ENCODE peak calls at places on chromosomes 6 and 20, in ten cellular contexts. C is SK-N-SH, L is tibial artery, X is neural progenitor cell, S is lower lobe of right lung, B is GM23338, P is astrocyte, U is ascending aorta, R is stomach, H is colonic mucosa. W is an unnamed sample.

GRCh38 chr20:23928788-23929187 is 49.2 kb upstream of the CST5 start:
- DNase-seq in S (no peak), R (no peak), H (no peak), C (no peak), X (no peak), L (no peak), U (no peak), P (no peak), B (peak), W (no peak)

GRCh38 chr6:116444092-116444491 is 17.1 kb upstream of the CALHM6 start:
- DNase-seq in B (peak), U (no peak), C (peak), S (no peak), R (no peak), P (no peak), L (no peak), X (peak), H (no peak), W (no peak)

GRCh38 chr6:32973144-32973854 is 4.9 kb downstream of the BRD2 start:
- DNase-seq in R (peak), U (no peak), H (peak), C (no peak), S (no peak), B (peak), L (no peak), X (peak), P (no peak), W (peak)

GRCh38 chr6:20334334-20334733 is 67.3 kb upstream of the E2F3 start:
- DNase-seq in S (no peak), P (no peak), H (no peak), C (no peak), X (no peak), R (no peak), U (no peak), B (peak), L (no peak), W (no peak)

GRCh38 chr20:49768204-49769124 is 44.2 kb upstream of the SLC9A8 start:
- DNase-seq in U (no peak), H (peak), L (peak), C (no peak), X (peak), R (peak), P (peak), S (peak), B (peak), W (no peak)

GRCh38 chr6:28105286-28105685 is 19.1 kb upstream of the ZSCAN16 start:
- DNase-seq in S (no peak), P (peak), C (peak), B (peak), X (no peak), H (no peak), U (no peak), L (no peak), R (no peak), W (peak)

GRCh38 chr6:170260686-170261085 is 30.2 kb downstream of the DLL1 start:
- DNase-seq in R (no peak), X (no peak), S (no peak), C (no peak), H (no peak), L (no peak), P (no peak), B (no peak), U (no peak), W (no peak)

GRCh38 chr6:11392778-11393507 is 144.6 kb upstream of the TMEM170B start:
- DNase-seq in X (no peak), B (no peak), P (no peak), H (peak), S (peak), R (peak), L (no peak), C (peak), U (no peak), W (no peak)

GRCh38 chr6:170129691-170130171 is 161.1 kb downstream of the DLL1 start:
- DNase-seq in B (no peak), C (peak), S (peak), R (peak), L (peak), H (peak), U (no peak), P (no peak), X (no peak), W (no peak)

GRCh38 chr20:59151820-59152219 is 11.8 kb upstream of the ZNF831 start:
- DNase-seq in P (no peak), H (no peak), L (no peak), B (no peak), X (no peak), U (no peak), C (no peak), R (no peak), S (no peak), W (no peak)

GRCh38 chr20:59152559-59153354 is 10.9 kb upstream of the ZNF831 start:
- DNase-seq in P (no peak), C (no peak), X (no peak), S (peak), R (no peak), U (no peak), H (no peak), B (no peak), L (no peak), W (no peak)

GRCh38 chr20:59154317-59155013 is 9.2 kb upstream of the ZNF831 start:
- DNase-seq in L (no peak), U (no peak), X (no peak), B (no peak), C (no peak), S (no peak), H (no peak), R (no peak), P (no peak), W (no peak)

GRCh38 chr20:59153355-59153681 is 10.3 kb upstream of the ZNF831 start:
- DNase-seq in L (peak), R (no peak), S (peak), H (no peak), P (no peak), U (no peak), B (no peak), X (no peak), C (no peak), W (no peak)

GRCh38 chr20:59153832-59154231 is 9.8 kb upstream of the ZNF831 start:
- DNase-seq in L (no peak), X (no peak), B (no peak), R (no peak), U (no peak), P (no peak), H (no peak), C (no peak), S (no peak), W (no peak)
- TF ChIP-seq CTCF in L (no peak), X (no peak), B (no peak), R (no peak), U (no peak), P (no peak), H (no peak), C (no peak), S (no peak), W (no peak)

DNA sequence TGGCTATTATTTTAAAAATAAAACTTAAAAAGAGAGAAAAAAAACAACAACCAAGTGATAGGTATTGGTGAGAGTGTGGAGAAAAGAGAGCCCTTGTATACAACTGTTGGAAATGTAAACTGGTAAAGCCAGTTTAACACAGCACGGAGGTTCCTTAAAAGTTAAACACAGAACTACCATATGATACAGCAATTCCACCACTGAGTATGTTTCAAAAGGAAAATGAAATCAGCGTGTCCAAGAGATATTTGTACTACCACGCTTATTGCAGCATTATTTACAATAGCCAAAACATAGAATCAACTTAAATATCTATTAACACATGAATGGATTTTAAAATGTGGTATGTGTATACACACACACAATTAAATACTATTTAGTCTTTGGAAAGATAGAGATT is 1.1 kb downstream of the PTCHD4 start:
- DNase-seq in C (no peak), H (no peak), P (peak), R (no peak), U (no peak), B (no peak), S (no peak), X (no peak), L (no peak), W (no peak)
- H3K4me3 ChIP-seq in C (peak), H (no peak), P (peak), R (no peak), U (no peak), B (peak), S (peak), X (peak), L (peak), W (peak)

DNA sequence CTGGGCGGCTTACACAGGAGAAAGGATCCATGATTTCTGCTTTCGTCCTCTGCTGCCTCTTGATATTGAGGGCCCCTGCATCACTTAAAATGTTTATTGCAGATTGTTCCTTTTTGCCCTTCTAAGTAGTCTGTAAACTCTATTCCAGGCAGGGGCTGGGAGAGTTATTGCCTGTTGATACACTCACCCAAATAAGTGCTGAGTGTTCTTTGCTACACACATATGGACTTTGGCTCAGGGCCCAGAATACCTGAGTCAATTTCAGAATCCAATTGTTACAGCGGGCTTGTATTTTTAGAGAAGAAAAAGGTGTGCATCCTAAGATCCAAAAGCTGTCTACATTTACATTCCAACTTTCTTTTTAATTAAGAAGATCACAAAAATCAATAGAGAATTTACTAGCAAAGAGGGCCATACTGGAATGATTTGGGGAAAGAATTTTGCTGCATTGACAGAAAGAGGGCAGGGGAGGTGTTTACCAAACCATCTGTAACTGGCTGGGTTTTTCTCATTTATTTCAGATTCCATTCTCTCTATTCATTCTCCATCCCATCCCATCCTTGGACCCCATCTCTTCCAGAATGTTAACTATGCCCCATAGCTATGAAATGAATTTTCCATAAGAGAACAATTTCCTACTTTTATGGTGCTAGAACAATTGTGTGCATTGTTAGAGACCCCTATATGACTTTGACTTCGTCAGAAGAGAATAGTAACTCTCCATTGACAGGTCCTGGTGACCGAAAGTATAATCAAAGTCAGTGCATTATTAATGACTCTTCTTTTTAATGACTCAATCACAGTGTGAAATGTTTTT is 959.9 kb upstream of the FLRT3 start:
- DNase-seq in L (no peak), U (no peak), S (no peak), C (no peak), B (no peak), X (no peak), P (no peak), R (peak), H (no peak), W (no peak)
- H3K27ac ChIP-seq in L (no peak), U (no peak), S (no peak), C (no peak), B (no peak), X (no peak), P (no peak), R (no peak), H (no peak), W (no peak)

DNA sequence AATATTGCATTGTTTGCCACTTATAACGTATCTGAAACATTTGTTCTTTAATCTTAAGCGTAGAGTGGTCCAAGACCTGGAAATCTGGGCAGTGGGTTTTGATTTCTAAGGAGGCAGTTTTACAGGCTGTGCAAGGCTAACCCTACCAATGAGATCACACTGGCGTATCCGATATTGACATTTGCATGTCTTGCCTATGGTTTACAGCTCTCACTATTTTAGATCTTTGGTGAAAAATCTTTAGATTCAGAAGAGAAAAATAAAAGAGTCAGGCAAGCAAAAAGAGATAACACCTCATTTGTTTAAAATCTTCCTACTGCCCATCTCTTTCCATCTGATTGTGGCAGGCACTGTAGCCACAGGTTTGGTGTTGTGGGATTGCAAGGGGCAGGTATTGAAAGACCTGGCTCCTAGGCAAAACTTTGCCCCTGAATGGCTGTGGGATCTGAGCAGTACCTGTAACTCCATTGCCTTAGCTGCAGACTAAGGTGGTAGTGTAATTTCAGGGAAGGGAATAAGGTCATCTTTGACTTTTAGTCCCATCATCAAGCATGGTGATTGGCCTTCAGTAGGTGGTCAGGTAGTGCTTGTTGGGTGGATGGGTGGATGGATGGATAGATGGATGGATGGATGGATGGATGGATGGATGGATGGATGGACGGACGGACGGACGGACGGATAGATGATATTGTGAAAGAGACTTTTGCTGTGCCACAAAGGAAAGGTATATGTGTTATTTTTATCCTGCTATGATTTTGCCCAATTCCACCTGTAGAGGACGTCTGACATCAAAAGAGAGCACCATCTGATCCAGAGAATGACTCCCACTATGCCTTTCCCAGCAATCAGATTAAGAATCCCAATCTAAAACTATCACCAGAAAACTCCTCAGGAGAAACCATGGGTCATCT is 1.9 kb downstream of the TNFAIP3 start:
- DNase-seq in B (no peak), P (no peak), U (no peak), C (no peak), S (no peak), R (no peak), L (no peak), H (no peak), X (no peak), W (no peak)
- TF ChIP-seq CTCF in B (peak), P (no peak), U (no peak), C (no peak), S (no peak), R (no peak), L (no peak), H (no peak), X (no peak), W (no peak)

DNA sequence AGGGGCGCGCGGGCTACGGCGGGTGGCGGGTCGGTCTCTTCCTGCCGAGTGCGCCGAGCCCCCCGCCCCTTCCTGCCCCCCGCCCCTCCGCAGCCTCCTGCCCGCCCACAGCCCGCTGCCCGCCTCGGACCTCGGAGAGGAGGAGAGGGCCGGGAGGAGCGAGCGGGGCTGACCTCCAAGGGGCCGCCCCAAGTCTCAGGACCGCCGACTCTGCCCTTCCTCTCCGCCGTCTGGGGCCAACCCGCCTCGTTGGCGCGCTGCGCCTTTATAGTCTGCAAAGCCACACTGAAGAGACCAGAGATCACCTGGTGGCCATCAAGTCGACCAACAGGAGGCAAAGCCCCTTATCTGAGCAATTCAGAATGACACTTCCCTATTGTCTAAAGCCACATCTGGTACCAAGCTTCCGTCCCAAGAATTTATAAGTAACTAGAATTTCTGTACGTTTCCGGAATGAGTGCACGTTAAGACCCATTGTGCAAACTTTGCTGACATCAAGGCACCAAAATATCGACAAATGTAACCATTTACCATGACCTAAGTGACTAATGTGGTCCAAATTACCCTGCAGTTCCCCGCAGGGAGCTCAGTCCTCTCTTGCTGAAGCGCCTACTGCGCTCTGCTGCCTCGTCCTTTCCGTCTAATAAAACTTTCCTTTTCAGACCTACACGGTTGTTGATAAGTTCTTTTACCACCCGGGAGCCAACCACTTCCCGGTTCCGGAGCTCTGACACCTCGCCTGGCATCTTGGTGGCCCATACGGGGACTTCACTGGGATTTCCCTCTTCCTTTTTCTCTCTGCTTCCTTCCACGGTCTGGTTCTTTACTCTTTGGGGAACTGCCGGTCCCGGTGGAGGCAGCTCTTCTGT is at the start of gene CPXM1:
- DNase-seq in X (peak), R (no peak), S (no peak), P (no peak), B (peak), U (no peak), H (no peak), L (no peak), C (peak), W (peak)
- H3K4me3 ChIP-seq in X (peak), R (peak), S (peak), P (peak), B (peak), U (peak), H (peak), L (no peak), C (peak), W (peak)

GRCh38 chr6:89979473-89980119 is 85.3 kb downstream of the GJA10 start:
- DNase-seq in S (no peak), L (no peak), P (no peak), B (no peak), C (no peak), R (no peak), U (no peak), X (no peak), H (no peak), W (no peak)
- H3K27ac ChIP-seq in S (no peak), L (no peak), P (no peak), B (no peak), C (peak), R (no peak), U (no peak), X (no peak), H (no peak), W (no peak)